ENCODE peak calls at places on chromosome 10, in six cellular contexts. One of them, this sample, is unnamed.

GRCh38 chr10:100509241-100509640 is 10.4 kb downstream of the SEC31B start:
- DNase-seq in body of pancreas: no peak
- DNase-seq in A549: no peak
- DNase-seq in sigmoid colon: no peak
- DNase-seq in uterus: no peak
- DNase-seq in IMR-90: no peak
- DNase-seq in this sample: no peak

GRCh38 chr10:75705426-75705825 is 274.0 kb downstream of the LRMDA start:
- DNase-seq in body of pancreas: no peak
- DNase-seq in A549: no peak
- DNase-seq in sigmoid colon: no peak
- DNase-seq in uterus: no peak
- DNase-seq in IMR-90: no peak
- DNase-seq in this sample: no peak

GRCh38 chr10:128078136-128078969 is 47.9 kb downstream of the MKI67 start:
- DNase-seq in body of pancreas: peak
- DNase-seq in A549: peak
- DNase-seq in sigmoid colon: peak
- DNase-seq in uterus: no peak
- DNase-seq in IMR-90: peak
- DNase-seq in this sample: peak

GRCh38 chr10:7408003-7408493 is 2.8 kb downstream of the SFMBT2 start:
- DNase-seq in body of pancreas: peak
- DNase-seq in A549: no peak
- DNase-seq in sigmoid colon: peak
- DNase-seq in uterus: peak
- DNase-seq in IMR-90: no peak
- DNase-seq in this sample: no peak

GRCh38 chr10:70803768-70804423 is 11.9 kb upstream of the SGPL1 start:
- DNase-seq in body of pancreas: peak
- DNase-seq in A549: no peak
- DNase-seq in sigmoid colon: no peak
- DNase-seq in uterus: no peak
- DNase-seq in IMR-90: no peak
- DNase-seq in this sample: no peak

GRCh38 chr10:106401161-106401560 is 763.3 kb downstream of the SORCS1 start:
- DNase-seq in body of pancreas: no peak
- DNase-seq in A549: no peak
- DNase-seq in sigmoid colon: no peak
- DNase-seq in uterus: no peak
- DNase-seq in IMR-90: peak
- DNase-seq in this sample: no peak

GRCh38 chr10:78861456-78862327 is 207.1 kb upstream of the ZMIZ1 start:
- DNase-seq in body of pancreas: no peak
- DNase-seq in A549: no peak
- DNase-seq in sigmoid colon: no peak
- DNase-seq in uterus: no peak
- DNase-seq in IMR-90: no peak
- DNase-seq in this sample: peak

GRCh38 chr10:126158090-126158489 is 230.2 kb downstream of the ADAM12 start:
- DNase-seq in body of pancreas: no peak
- DNase-seq in A549: no peak
- DNase-seq in sigmoid colon: no peak
- DNase-seq in uterus: no peak
- DNase-seq in IMR-90: no peak
- DNase-seq in this sample: no peak

GRCh38 chr10:590721-591120 is 98.7 kb downstream of the DIP2C start:
- DNase-seq in body of pancreas: no peak
- DNase-seq in A549: no peak
- DNase-seq in sigmoid colon: no peak
- DNase-seq in uterus: no peak
- DNase-seq in IMR-90: no peak
- DNase-seq in this sample: no peak

GRCh38 chr10:11608159-11608966 is 3.1 kb downstream of the USP6NL start:
- DNase-seq in body of pancreas: no peak
- DNase-seq in A549: no peak
- DNase-seq in sigmoid colon: no peak
- DNase-seq in uterus: no peak
- DNase-seq in IMR-90: no peak
- DNase-seq in this sample: no peak

GRCh38 chr10:13834581-13835286 is 248.0 kb downstream of the PRPF18 start:
- DNase-seq in body of pancreas: no peak
- DNase-seq in A549: no peak
- DNase-seq in sigmoid colon: peak
- DNase-seq in uterus: no peak
- DNase-seq in IMR-90: peak
- DNase-seq in this sample: no peak

GRCh38 chr10:6254200-6254599 is 51.5 kb downstream of the PFKFB3 start:
- DNase-seq in body of pancreas: no peak
- DNase-seq in A549: no peak
- DNase-seq in sigmoid colon: peak
- DNase-seq in uterus: no peak
- DNase-seq in IMR-90: no peak
- DNase-seq in this sample: no peak

GRCh38 chr10:14056545-14057332 is 274.0 kb downstream of the FRMD4A start:
- DNase-seq in body of pancreas: no peak
- DNase-seq in A549: no peak
- DNase-seq in sigmoid colon: no peak
- DNase-seq in uterus: no peak
- DNase-seq in IMR-90: peak
- DNase-seq in this sample: no peak

GRCh38 chr10:114259825-114260224 is 20.8 kb downstream of the VWA2 start:
- DNase-seq in body of pancreas: no peak
- DNase-seq in A549: no peak
- DNase-seq in sigmoid colon: no peak
- DNase-seq in uterus: peak
- DNase-seq in IMR-90: peak
- DNase-seq in this sample: no peak

GRCh38 chr10:130038019-130038555 is 72.5 kb downstream of the C10orf143 start:
- DNase-seq in body of pancreas: peak
- DNase-seq in A549: no peak
- DNase-seq in sigmoid colon: peak
- DNase-seq in uterus: no peak
- DNase-seq in IMR-90: no peak
- DNase-seq in this sample: no peak

GRCh38 chr10:78778446-78779338 is 290.1 kb upstream of the ZMIZ1 start:
- DNase-seq in body of pancreas: no peak
- DNase-seq in A549: no peak
- DNase-seq in sigmoid colon: no peak
- DNase-seq in uterus: no peak
- DNase-seq in IMR-90: no peak
- DNase-seq in this sample: no peak

GRCh38 chr10:132335189-132336063 is 3.4 kb downstream of the LRRC27 start:
- DNase-seq in body of pancreas: no peak
- DNase-seq in A549: no peak
- DNase-seq in sigmoid colon: peak
- DNase-seq in uterus: no peak
- DNase-seq in IMR-90: no peak
- DNase-seq in this sample: no peak

GRCh38 chr10:13983035-13983434 is 347.7 kb downstream of the FRMD4A start:
- DNase-seq in body of pancreas: no peak
- DNase-seq in A549: no peak
- DNase-seq in sigmoid colon: no peak
- DNase-seq in uterus: no peak
- DNase-seq in IMR-90: no peak
- DNase-seq in this sample: no peak

GRCh38 chr10:2897619-2898508 is 169.5 kb upstream of the PFKP start:
- DNase-seq in body of pancreas: no peak
- DNase-seq in A549: no peak
- DNase-seq in sigmoid colon: no peak
- DNase-seq in uterus: no peak
- DNase-seq in IMR-90: no peak
- DNase-seq in this sample: no peak

GRCh38 chr10:71714055-71714454 is 5.5 kb downstream of the C10orf105 start:
- DNase-seq in body of pancreas: no peak
- DNase-seq in A549: no peak
- DNase-seq in sigmoid colon: no peak
- DNase-seq in uterus: no peak
- DNase-seq in IMR-90: no peak
- DNase-seq in this sample: no peak

GRCh38 chr10:43137971-43138756 is at the start of gene CSGALNACT2:
- DNase-seq in body of pancreas: peak
- DNase-seq in A549: peak
- DNase-seq in sigmoid colon: peak
- DNase-seq in uterus: peak
- DNase-seq in IMR-90: peak
- DNase-seq in this sample: peak

DNA sequence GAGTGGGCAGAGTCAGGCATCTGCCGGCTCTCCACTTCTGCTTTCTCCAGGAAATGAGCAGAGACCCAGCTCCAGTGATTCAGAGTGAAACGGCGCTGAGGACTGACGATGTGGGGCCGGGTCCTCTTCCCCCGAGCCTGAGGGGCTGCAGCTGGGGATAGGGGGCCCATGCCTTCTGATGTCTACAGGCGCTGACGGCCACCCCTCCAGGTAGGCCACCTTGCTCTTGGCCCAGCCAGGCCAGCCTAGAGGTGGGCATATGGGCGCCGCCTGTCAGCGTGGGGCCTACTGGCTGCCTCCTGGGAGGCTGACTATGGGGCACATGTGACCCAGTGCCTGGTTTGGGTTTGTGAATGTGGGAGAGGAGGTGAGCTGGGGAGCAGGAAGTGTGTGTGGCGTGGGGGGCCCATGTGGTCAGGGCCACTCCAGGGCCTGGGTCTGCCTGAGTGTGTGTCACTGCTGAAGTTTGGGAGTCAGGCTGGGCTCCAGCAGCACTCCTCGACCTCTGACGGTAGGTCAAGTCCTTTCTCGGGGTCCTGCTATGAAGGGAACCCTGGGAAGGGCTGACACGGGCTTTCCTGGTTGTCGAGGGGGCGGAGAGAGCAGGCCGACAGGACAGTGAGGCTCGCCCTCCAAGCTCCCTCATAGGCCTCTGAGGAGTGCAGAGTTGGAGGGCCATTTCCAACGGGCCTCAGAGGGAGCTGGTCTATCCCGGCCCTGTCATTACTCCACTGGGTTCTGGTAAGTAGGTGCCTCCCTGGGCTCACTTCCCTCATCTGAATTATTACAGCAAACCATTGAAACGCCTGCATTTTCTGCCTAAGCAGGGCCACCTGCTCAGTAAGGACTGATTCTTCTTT is at the start of gene WDFY4:
- DNase-seq in body of pancreas: no peak
- DNase-seq in A549: no peak
- DNase-seq in sigmoid colon: no peak
- DNase-seq in uterus: no peak
- DNase-seq in IMR-90: no peak
- DNase-seq in this sample: no peak
- TF ChIP-seq POLR2A in body of pancreas: no peak
- TF ChIP-seq POLR2A in A549: no peak
- TF ChIP-seq POLR2A in sigmoid colon: no peak
- TF ChIP-seq POLR2A in uterus: no peak
- TF ChIP-seq POLR2A in IMR-90: no peak
- TF ChIP-seq POLR2A in this sample: no peak

GRCh38 chr10:96271017-96271815 is at the start of gene BLNK:
- DNase-seq in body of pancreas: peak
- DNase-seq in A549: no peak
- DNase-seq in sigmoid colon: peak
- DNase-seq in uterus: peak
- DNase-seq in IMR-90: peak
- DNase-seq in this sample: no peak
- TF ChIP-seq POLR2A in body of pancreas: peak
- TF ChIP-seq POLR2A in A549: no peak
- TF ChIP-seq POLR2A in sigmoid colon: no peak
- TF ChIP-seq POLR2A in uterus: no peak
- TF ChIP-seq POLR2A in IMR-90: no peak
- TF ChIP-seq POLR2A in this sample: no peak

DNA sequence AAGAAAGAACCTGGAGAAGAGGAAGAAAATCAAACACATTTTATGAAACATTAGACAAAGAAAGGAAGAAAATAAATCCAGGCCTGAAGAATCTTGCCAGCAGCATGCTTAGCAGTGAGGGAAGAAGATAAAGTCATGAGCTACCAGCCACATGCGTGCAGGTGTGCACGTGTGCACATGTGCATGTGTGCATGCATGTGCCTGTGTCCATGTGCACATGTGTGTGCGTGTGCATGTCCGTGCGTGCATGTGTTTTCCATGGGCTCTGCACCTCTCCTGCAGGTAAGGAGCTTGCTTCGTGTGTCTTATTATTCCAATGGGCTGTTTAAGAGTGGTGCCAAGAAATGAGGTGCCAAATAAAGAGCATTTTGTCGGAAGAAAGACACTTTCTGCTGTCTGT is 322.2 kb downstream of the FGFR2 start:
- DNase-seq in body of pancreas: no peak
- DNase-seq in A549: no peak
- DNase-seq in sigmoid colon: no peak
- DNase-seq in uterus: no peak
- DNase-seq in IMR-90: no peak
- DNase-seq in this sample: no peak
- TF ChIP-seq POLR2A in body of pancreas: no peak
- TF ChIP-seq POLR2A in A549: no peak
- TF ChIP-seq POLR2A in sigmoid colon: no peak
- TF ChIP-seq POLR2A in uterus: no peak
- TF ChIP-seq POLR2A in IMR-90: no peak
- TF ChIP-seq POLR2A in this sample: no peak

GRCh38 chr10:86399879-86400704 is 33.5 kb upstream of the GRID1 start:
- DNase-seq in body of pancreas: peak
- DNase-seq in A549: peak
- DNase-seq in sigmoid colon: peak
- DNase-seq in uterus: peak
- DNase-seq in IMR-90: peak
- DNase-seq in this sample: peak
- TF ChIP-seq POLR2A in body of pancreas: peak
- TF ChIP-seq POLR2A in A549: peak
- TF ChIP-seq POLR2A in sigmoid colon: no peak
- TF ChIP-seq POLR2A in uterus: peak
- TF ChIP-seq POLR2A in IMR-90: peak
- TF ChIP-seq POLR2A in this sample: peak

GRCh38 chr10:21526952-21527633 is 1.6 kb upstream of the SKIDA1 start:
- DNase-seq in body of pancreas: peak
- DNase-seq in A549: no peak
- DNase-seq in sigmoid colon: peak
- DNase-seq in uterus: peak
- DNase-seq in IMR-90: peak
- DNase-seq in this sample: no peak
- TF ChIP-seq POLR2A in body of pancreas: peak
- TF ChIP-seq POLR2A in A549: peak
- TF ChIP-seq POLR2A in sigmoid colon: peak
- TF ChIP-seq POLR2A in uterus: peak
- TF ChIP-seq POLR2A in IMR-90: no peak
- TF ChIP-seq POLR2A in this sample: no peak

This sample was measured in H54.